ENCODE peak calls at places on chromosome 1, in nine cellular contexts. B, K, L, T, E, J, N, D and I are unnamed samples.

GRCh38 chr1:224052767-224053166 is 61.1 kb upstream of the FBXO28 start:
- DNase-seq in B (peak), K (no peak), L (no peak), T (no peak), E (no peak), J (peak), N (peak), D (no peak), I (no peak)

GRCh38 chr1:60573726-60574409 is 500.3 kb upstream of the C1orf87 start:
- DNase-seq in B (no peak), K (no peak), L (no peak), T (no peak), E (no peak), J (peak), N (peak), D (no peak), I (no peak)

GRCh38 chr1:232307299-232307698 is 322.6 kb downstream of the SIPA1L2 start:
- DNase-seq in B (no peak), K (no peak), L (no peak), T (no peak), E (no peak), J (no peak), N (peak), D (no peak), I (no peak)

GRCh38 chr1:230948903-230949302 is 29.8 kb downstream of the TTC13 start:
- DNase-seq in B (no peak), K (no peak), L (no peak), T (no peak), E (no peak), J (no peak), N (no peak), D (no peak), I (no peak)

GRCh38 chr1:93614550-93615200 is 67.0 kb downstream of the BCAR3 start:
- DNase-seq in B (no peak), K (peak), L (no peak), T (no peak), E (no peak), J (no peak), N (no peak), D (no peak), I (no peak)

GRCh38 chr1:47491341-47491753 is 53.5 kb downstream of the FOXD2 start:
- DNase-seq in B (no peak), K (no peak), L (no peak), T (no peak), E (no peak), J (no peak), N (no peak), D (no peak), I (no peak)

GRCh38 chr1:221543529-221544120 is 198.3 kb downstream of the DUSP10 start:
- DNase-seq in B (peak), K (peak), L (peak), T (no peak), E (no peak), J (peak), N (peak), D (no peak), I (no peak)

GRCh38 chr1:37149296-37149695 is 115.0 kb upstream of the GRIK3 start:
- DNase-seq in B (no peak), K (no peak), L (no peak), T (no peak), E (no peak), J (no peak), N (no peak), D (no peak), I (no peak)